ENCODE peak calls at places on chromosomes 4 and X, in ten cellular contexts. One of them, this sample, is unnamed. For H3K9me3, the result is how much of the 10 kb centered on the place peaks cover.

GRCh38 chrX:2965965-2966364 is 36.8 kb upstream of the ARSD start:
- DNase-seq in PC-9: no peak
- DNase-seq in Karpas-422: no peak
- DNase-seq in BE2C: no peak
- DNase-seq in hepatocyte: no peak
- DNase-seq in sigmoid colon: no peak
- DNase-seq in astrocyte: no peak
- DNase-seq in MG63: no peak
- DNase-seq in cardiac muscle cell: no peak
- DNase-seq in mucosa of descending colon: no peak
- DNase-seq in this sample: no peak

GRCh38 chrX:6279277-6279909 is 50.7 kb upstream of the NLGN4X start:
- DNase-seq in sigmoid colon: no peak
- DNase-seq in hepatocyte: no peak
- DNase-seq in mucosa of descending colon: no peak
- DNase-seq in MG63: no peak
- DNase-seq in cardiac muscle cell: no peak
- DNase-seq in PC-9: no peak
- DNase-seq in BE2C: no peak
- DNase-seq in Karpas-422: no peak
- DNase-seq in astrocyte: no peak
- DNase-seq in this sample: no peak

GRCh38 chr4:130563185-130563890 is 1467.4 kb downstream of the C4orf33 start:
- DNase-seq in Karpas-422: no peak
- DNase-seq in mucosa of descending colon: no peak
- DNase-seq in sigmoid colon: peak
- DNase-seq in cardiac muscle cell: peak
- DNase-seq in BE2C: peak
- DNase-seq in astrocyte: peak
- DNase-seq in PC-9: peak
- DNase-seq in MG63: peak
- DNase-seq in hepatocyte: peak
- DNase-seq in this sample: peak

GRCh38 chrX:57156397-57157049 is 19.3 kb upstream of the SPIN2A start:
- DNase-seq in cardiac muscle cell: peak
- DNase-seq in PC-9: peak
- DNase-seq in hepatocyte: peak
- DNase-seq in mucosa of descending colon: peak
- DNase-seq in sigmoid colon: no peak
- DNase-seq in Karpas-422: peak
- DNase-seq in MG63: peak
- DNase-seq in BE2C: peak
- DNase-seq in astrocyte: peak
- DNase-seq in this sample: peak

GRCh38 chr4:24956091-24956490 is 43.2 kb upstream of the CCDC149 start:
- DNase-seq in mucosa of descending colon: no peak
- DNase-seq in hepatocyte: no peak
- DNase-seq in PC-9: no peak
- DNase-seq in cardiac muscle cell: no peak
- DNase-seq in astrocyte: no peak
- DNase-seq in MG63: no peak
- DNase-seq in BE2C: no peak
- DNase-seq in sigmoid colon: no peak
- DNase-seq in Karpas-422: no peak
- DNase-seq in this sample: no peak

GRCh38 chr4:75249739-75250138 is 264.5 kb downstream of the RCHY1 start:
- DNase-seq in Karpas-422: no peak
- DNase-seq in PC-9: no peak
- DNase-seq in astrocyte: no peak
- DNase-seq in MG63: no peak
- DNase-seq in BE2C: no peak
- DNase-seq in sigmoid colon: no peak
- DNase-seq in cardiac muscle cell: no peak
- DNase-seq in mucosa of descending colon: no peak
- DNase-seq in hepatocyte: no peak
- DNase-seq in this sample: no peak

GRCh38 chr4:89357787-89358186 is 50.2 kb upstream of the GPRIN3 start:
- DNase-seq in PC-9: no peak
- DNase-seq in mucosa of descending colon: no peak
- DNase-seq in cardiac muscle cell: no peak
- DNase-seq in Karpas-422: no peak
- DNase-seq in MG63: no peak
- DNase-seq in BE2C: no peak
- DNase-seq in sigmoid colon: no peak
- DNase-seq in astrocyte: no peak
- DNase-seq in hepatocyte: no peak
- DNase-seq in this sample: no peak

GRCh38 chrX:85084770-85085393 is 81.2 kb downstream of the APOOL start:
- DNase-seq in BE2C: peak
- DNase-seq in cardiac muscle cell: peak
- DNase-seq in MG63: no peak
- DNase-seq in Karpas-422: peak
- DNase-seq in mucosa of descending colon: no peak
- DNase-seq in astrocyte: peak
- DNase-seq in sigmoid colon: no peak
- DNase-seq in PC-9: peak
- DNase-seq in hepatocyte: peak
- DNase-seq in this sample: peak

GRCh38 chrX:46456125-46456922 is 88.9 kb downstream of the ZNF674 start:
- DNase-seq in hepatocyte: no peak
- DNase-seq in Karpas-422: no peak
- DNase-seq in sigmoid colon: no peak
- DNase-seq in cardiac muscle cell: no peak
- DNase-seq in PC-9: no peak
- DNase-seq in astrocyte: no peak
- DNase-seq in MG63: no peak
- DNase-seq in BE2C: no peak
- DNase-seq in mucosa of descending colon: no peak
- DNase-seq in this sample: no peak

GRCh38 chr4:108861339-108861738 is 98.5 kb upstream of the ETNPPL start:
- DNase-seq in astrocyte: no peak
- DNase-seq in Karpas-422: peak
- DNase-seq in hepatocyte: peak
- DNase-seq in sigmoid colon: no peak
- DNase-seq in PC-9: peak
- DNase-seq in BE2C: no peak
- DNase-seq in mucosa of descending colon: no peak
- DNase-seq in cardiac muscle cell: peak
- DNase-seq in MG63: peak
- DNase-seq in this sample: peak

GRCh38 chrX:51802917-51803688 is 59.9 kb downstream of the GSPT2 start:
- DNase-seq in mucosa of descending colon: peak
- DNase-seq in sigmoid colon: peak
- DNase-seq in PC-9: peak
- DNase-seq in MG63: peak
- DNase-seq in astrocyte: peak
- DNase-seq in BE2C: peak
- DNase-seq in hepatocyte: peak
- DNase-seq in cardiac muscle cell: peak
- DNase-seq in Karpas-422: peak
- DNase-seq in this sample: peak

GRCh38 chrX:51798701-51799100 is 55.5 kb downstream of the GSPT2 start:
- DNase-seq in Karpas-422: no peak
- DNase-seq in mucosa of descending colon: no peak
- DNase-seq in BE2C: no peak
- DNase-seq in MG63: no peak
- DNase-seq in hepatocyte: no peak
- DNase-seq in cardiac muscle cell: no peak
- DNase-seq in PC-9: no peak
- DNase-seq in astrocyte: no peak
- DNase-seq in sigmoid colon: no peak
- DNase-seq in this sample: no peak

GRCh38 chrX:51804741-51805140 is 61.5 kb downstream of the GSPT2 start:
- DNase-seq in astrocyte: no peak
- DNase-seq in BE2C: no peak
- DNase-seq in mucosa of descending colon: no peak
- DNase-seq in Karpas-422: no peak
- DNase-seq in hepatocyte: no peak
- DNase-seq in sigmoid colon: no peak
- DNase-seq in PC-9: no peak
- DNase-seq in cardiac muscle cell: no peak
- DNase-seq in MG63: no peak
- DNase-seq in this sample: no peak

DNA sequence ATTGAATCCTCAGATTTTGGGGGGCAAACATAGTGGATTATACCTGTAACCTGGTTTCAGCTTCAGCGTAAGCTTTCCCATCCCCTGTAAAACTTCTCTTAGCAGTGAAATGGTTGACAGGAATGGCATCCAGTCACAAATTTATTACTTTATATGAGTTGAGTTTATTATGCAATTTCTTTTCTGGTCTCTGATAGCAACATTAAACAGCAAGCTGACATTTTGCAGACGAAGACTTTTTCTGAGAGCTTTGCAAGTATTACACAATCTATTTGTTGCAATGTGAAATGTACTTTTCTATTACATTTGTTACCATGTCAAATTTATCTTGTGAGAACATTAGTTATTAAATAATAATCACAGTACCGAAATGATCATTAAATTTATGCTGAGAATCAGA is 60.6 kb downstream of the GSPT2 start:
- DNase-seq in PC-9: no peak
- DNase-seq in mucosa of descending colon: no peak
- DNase-seq in hepatocyte: no peak
- DNase-seq in Karpas-422: no peak
- DNase-seq in cardiac muscle cell: no peak
- DNase-seq in sigmoid colon: no peak
- DNase-seq in MG63: no peak
- DNase-seq in BE2C: no peak
- DNase-seq in astrocyte: no peak
- DNase-seq in this sample: peak
- H3K4me3 ChIP-seq in PC-9: peak
- H3K4me3 ChIP-seq in mucosa of descending colon: no peak
- H3K4me3 ChIP-seq in hepatocyte: peak
- H3K4me3 ChIP-seq in Karpas-422: peak
- H3K4me3 ChIP-seq in cardiac muscle cell: peak
- H3K4me3 ChIP-seq in sigmoid colon: no peak
- H3K4me3 ChIP-seq in MG63: peak
- H3K4me3 ChIP-seq in BE2C: peak
- H3K4me3 ChIP-seq in astrocyte: peak
- H3K4me3 ChIP-seq in this sample: peak

GRCh38 chrX:156003486-156004185 is 6.1 kb downstream of the IL9R start:
- DNase-seq in hepatocyte: no peak
- DNase-seq in MG63: no peak
- DNase-seq in cardiac muscle cell: no peak
- DNase-seq in sigmoid colon: no peak
- DNase-seq in mucosa of descending colon: no peak
- DNase-seq in astrocyte: no peak
- DNase-seq in BE2C: no peak
- DNase-seq in Karpas-422: no peak
- DNase-seq in PC-9: no peak
- DNase-seq in this sample: no peak
- H3K9me3 ChIP-seq in hepatocyte: under half
- H3K9me3 ChIP-seq in MG63: under half
- H3K9me3 ChIP-seq in cardiac muscle cell: under half
- H3K9me3 ChIP-seq in sigmoid colon: under half
- H3K9me3 ChIP-seq in mucosa of descending colon: under half
- H3K9me3 ChIP-seq in astrocyte: under half
- H3K9me3 ChIP-seq in BE2C: under half
- H3K9me3 ChIP-seq in Karpas-422: under half
- H3K9me3 ChIP-seq in PC-9: under half
- H3K9me3 ChIP-seq in this sample: under half

GRCh38 chrX:44914532-44915198 is 41.7 kb downstream of the KDM6A start:
- DNase-seq in mucosa of descending colon: no peak
- DNase-seq in PC-9: no peak
- DNase-seq in hepatocyte: no peak
- DNase-seq in astrocyte: peak
- DNase-seq in cardiac muscle cell: no peak
- DNase-seq in MG63: no peak
- DNase-seq in BE2C: no peak
- DNase-seq in Karpas-422: no peak
- DNase-seq in sigmoid colon: no peak
- DNase-seq in this sample: peak

GRCh38 chrX:44918722-44919121 is 45.7 kb downstream of the KDM6A start:
- DNase-seq in astrocyte: no peak
- DNase-seq in sigmoid colon: no peak
- DNase-seq in Karpas-422: no peak
- DNase-seq in BE2C: no peak
- DNase-seq in cardiac muscle cell: no peak
- DNase-seq in mucosa of descending colon: no peak
- DNase-seq in hepatocyte: no peak
- DNase-seq in PC-9: no peak
- DNase-seq in MG63: no peak
- DNase-seq in this sample: no peak

GRCh38 chrX:44913656-44914531 is 40.9 kb downstream of the KDM6A start:
- DNase-seq in BE2C: no peak
- DNase-seq in astrocyte: no peak
- DNase-seq in mucosa of descending colon: no peak
- DNase-seq in Karpas-422: no peak
- DNase-seq in PC-9: no peak
- DNase-seq in cardiac muscle cell: no peak
- DNase-seq in hepatocyte: no peak
- DNase-seq in sigmoid colon: no peak
- DNase-seq in MG63: no peak
- DNase-seq in this sample: no peak

DNA sequence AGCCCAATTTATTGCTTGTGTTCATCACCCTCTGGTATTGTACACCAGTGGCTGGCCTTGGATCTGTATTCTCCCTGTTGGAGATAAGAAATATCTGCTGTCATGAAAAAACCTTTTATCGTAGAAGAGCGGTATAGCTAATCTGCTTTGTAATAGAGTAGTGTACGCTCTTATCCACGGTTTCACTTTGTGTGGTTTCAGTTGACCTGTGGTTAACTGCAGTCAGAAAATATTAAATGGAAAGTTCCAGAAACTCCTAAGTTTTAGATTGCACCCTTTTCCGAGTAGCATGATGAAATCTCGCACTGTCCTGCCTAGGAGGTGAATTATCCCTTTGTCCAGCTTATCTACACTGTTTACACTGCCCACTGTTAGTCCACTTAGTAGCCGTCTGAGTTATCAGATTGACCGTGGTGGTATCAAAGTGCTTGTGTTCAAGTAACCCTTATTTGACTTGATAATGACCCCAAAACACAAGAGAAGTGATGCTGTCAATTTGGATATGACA is 42.4 kb downstream of the KDM6A start:
- DNase-seq in PC-9: no peak
- DNase-seq in astrocyte: peak
- DNase-seq in MG63: no peak
- DNase-seq in cardiac muscle cell: no peak
- DNase-seq in sigmoid colon: no peak
- DNase-seq in Karpas-422: no peak
- DNase-seq in hepatocyte: no peak
- DNase-seq in BE2C: peak
- DNase-seq in mucosa of descending colon: no peak
- DNase-seq in this sample: no peak
- H3K4me3 ChIP-seq in PC-9: no peak
- H3K4me3 ChIP-seq in astrocyte: no peak
- H3K4me3 ChIP-seq in MG63: no peak
- H3K4me3 ChIP-seq in cardiac muscle cell: no peak
- H3K4me3 ChIP-seq in sigmoid colon: no peak
- H3K4me3 ChIP-seq in Karpas-422: no peak
- H3K4me3 ChIP-seq in hepatocyte: peak
- H3K4me3 ChIP-seq in BE2C: peak
- H3K4me3 ChIP-seq in mucosa of descending colon: no peak
- H3K4me3 ChIP-seq in this sample: no peak

DNA sequence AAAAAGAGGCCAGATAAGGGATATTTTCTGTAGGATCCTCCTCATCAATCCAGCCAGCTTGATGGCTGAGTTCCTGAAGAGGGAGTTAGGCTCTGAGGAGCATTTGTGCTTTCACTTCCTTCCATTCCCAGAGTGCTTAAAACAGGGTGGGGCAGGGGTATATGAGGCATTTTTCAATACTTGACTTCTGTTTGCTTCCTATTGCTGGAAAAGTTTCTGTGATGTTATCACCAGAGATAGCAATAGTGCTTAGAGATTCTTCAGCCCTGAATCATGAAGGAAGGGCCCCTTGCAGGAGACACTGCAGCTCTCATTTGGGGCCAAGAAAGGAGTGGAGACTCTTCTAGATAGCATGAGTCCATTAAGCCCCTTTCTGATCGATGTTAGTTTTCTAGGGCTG is 166.7 kb upstream of the RPS6KA3 start:
- DNase-seq in sigmoid colon: no peak
- DNase-seq in astrocyte: peak
- DNase-seq in BE2C: no peak
- DNase-seq in mucosa of descending colon: no peak
- DNase-seq in Karpas-422: no peak
- DNase-seq in MG63: no peak
- DNase-seq in PC-9: no peak
- DNase-seq in hepatocyte: no peak
- DNase-seq in cardiac muscle cell: no peak
- DNase-seq in this sample: no peak
- H3K9me3 ChIP-seq in sigmoid colon: under half
- H3K9me3 ChIP-seq in astrocyte: under half
- H3K9me3 ChIP-seq in BE2C: under half
- H3K9me3 ChIP-seq in mucosa of descending colon: under half
- H3K9me3 ChIP-seq in Karpas-422: under half
- H3K9me3 ChIP-seq in MG63: under half
- H3K9me3 ChIP-seq in PC-9: under half
- H3K9me3 ChIP-seq in hepatocyte: under half
- H3K9me3 ChIP-seq in cardiac muscle cell: under half
- H3K9me3 ChIP-seq in this sample: under half